ENCODE peak calls at places on chromosomes 13 and 19, in eight cellular contexts. U, Z, V, Y, Q, J, L and X are unnamed samples.

GRCh38 chr19:1470864-1471513 is 8.0 kb downstream of the C19orf25 start:
- DNase-seq in Y (no peak), L (no peak), J (no peak), Z (no peak), U (peak), Q (no peak), V (no peak), X (peak)

GRCh38 chr19:35712910-35713845 is 4.6 kb upstream of the KMT2B start:
- DNase-seq in V (no peak), Y (peak), L (no peak), Q (no peak), U (no peak), J (no peak), Z (no peak), X (no peak)

GRCh38 chr19:16920816-16921529 is 32.2 kb downstream of the F2RL3 start:
- DNase-seq in Y (no peak), L (peak), Q (no peak), V (no peak), U (no peak), J (no peak), Z (no peak), X (peak)

GRCh38 chr19:55460670-55461258 is 678 bp downstream of the ISOC2 start:
- DNase-seq in Z (peak), L (peak), U (peak), Y (no peak), V (peak), J (no peak), Q (peak), X (peak)

GRCh38 chr13:110702591-110703526 is 3.1 kb downstream of the CARS2 start:
- DNase-seq in Q (no peak), V (no peak), Y (no peak), U (no peak), L (no peak), J (no peak), Z (no peak), X (peak)

GRCh38 chr19:28687296-28687695 is 525.7 kb downstream of the UQCRFS1 start:
- DNase-seq in Y (no peak), U (no peak), L (no peak), Z (no peak), V (no peak), Q (no peak), J (no peak), X (no peak)

GRCh38 chr19:43674630-43674982 is 4.6 kb upstream of the PLAUR start:
- DNase-seq in U (no peak), L (peak), J (no peak), Z (no peak), V (no peak), Y (no peak), Q (no peak), X (peak)

GRCh38 chr19:30318261-30318660 is 53.9 kb upstream of the ZNF536 start:
- DNase-seq in V (no peak), Q (no peak), Y (no peak), J (no peak), U (no peak), L (no peak), Z (no peak), X (no peak)

GRCh38 chr13:40318366-40318765 is 348.1 kb downstream of the FOXO1 start:
- DNase-seq in L (no peak), V (peak), Q (no peak), Y (no peak), J (no peak), U (no peak), Z (no peak), X (no peak)

GRCh38 chr19:42113641-42114348 is 18.5 kb downstream of the POU2F2 start:
- DNase-seq in U (no peak), Q (no peak), L (peak), Z (no peak), Y (no peak), V (peak), J (no peak), X (peak)

GRCh38 chr13:25686831-25687495 is 315.2 kb downstream of the ATP8A2 start:
- DNase-seq in J (no peak), Z (no peak), U (no peak), V (no peak), Q (no peak), L (no peak), Y (no peak), X (no peak)

GRCh38 chr13:25352806-25353205 is 19.0 kb upstream of the ATP8A2 start:
- DNase-seq in V (no peak), U (no peak), Q (no peak), L (no peak), Y (no peak), Z (no peak), J (no peak), X (no peak)

GRCh38 chr19:55362990-55363716 is at the start of gene GARIN5B:
- DNase-seq in V (no peak), Q (peak), J (no peak), L (no peak), Y (no peak), U (peak), Z (no peak), X (no peak)

GRCh38 chr19:38617283-38617763 is 430 bp downstream of the MAP4K1 start:
- DNase-seq in J (no peak), L (no peak), V (peak), Y (no peak), U (no peak), Z (no peak), Q (no peak), X (no peak)

GRCh38 chr13:25738342-25738771 is 313.5 kb downstream of the SHISA2 start:
- DNase-seq in J (no peak), U (no peak), V (peak), Q (no peak), Y (no peak), Z (no peak), L (peak), X (no peak)

GRCh38 chr13:81048026-81048461 is 707.1 kb upstream of the SPRY2 start:
- DNase-seq in U (no peak), Y (no peak), Q (no peak), V (no peak), Z (no peak), J (no peak), L (no peak), X (no peak)

GRCh38 chr13:22001336-22001735 is 330.5 kb downstream of the FGF9 start:
- DNase-seq in Z (no peak), L (no peak), Y (no peak), V (no peak), Q (no peak), U (no peak), J (no peak), X (no peak)

GRCh38 chr19:37309834-37310575 is 60.9 kb upstream of the ZNF527 start:
- DNase-seq in Z (no peak), V (peak), J (no peak), Y (no peak), Q (no peak), U (no peak), L (no peak), X (no peak)

GRCh38 chr13:109028626-109029025 is 399.2 kb downstream of the MYO16 start:
- DNase-seq in V (no peak), Q (no peak), L (no peak), U (no peak), Y (no peak), J (no peak), Z (no peak), X (peak)

GRCh38 chr13:41213316-41213715 is 18.9 kb upstream of the KBTBD7 start:
- DNase-seq in Q (no peak), Z (no peak), U (no peak), V (no peak), Y (no peak), J (no peak), L (no peak), X (no peak)

GRCh38 chr19:45768644-45769053 is 403 bp downstream of the SIX5 start:
- DNase-seq in Z (no peak), Y (no peak), U (peak), V (peak), J (no peak), Q (peak), L (peak), X (peak)

GRCh38 chr13:20388184-20388583 is 137.5 kb downstream of the CRYL1 start:
- DNase-seq in Z (no peak), V (no peak), Y (no peak), Q (no peak), U (no peak), J (no peak), L (no peak), X (no peak)

GRCh38 chr13:109787135-109787954 is 962 bp upstream of the IRS2 start:
- DNase-seq in U (peak), Z (no peak), Q (peak), V (peak), L (peak), J (no peak), Y (no peak), X (peak)

GRCh38 chr13:36718146-36718545 is 44.3 kb downstream of the SERTM1 start:
- DNase-seq in Y (no peak), L (peak), Z (no peak), J (no peak), V (no peak), Q (no peak), U (no peak), X (no peak)

GRCh38 chr19:13017306-13018036 is 22.2 kb downstream of the NFIX start:
- DNase-seq in V (no peak), Y (no peak), Q (peak), U (no peak), J (no peak), Z (no peak), L (no peak), X (no peak)

GRCh38 chr13:22169473-22169872 is 498.6 kb downstream of the FGF9 start:
- DNase-seq in Q (no peak), U (no peak), J (no peak), Z (no peak), Y (no peak), V (no peak), L (no peak), X (no peak)

GRCh38 chr19:19032420-19033175 is 719 bp downstream of the SUGP2 start:
- DNase-seq in U (peak), Z (peak), V (peak), J (peak), Q (peak), Y (peak), L (peak), X (peak)

GRCh38 chr19:1211494-1212234 is 6.1 kb downstream of the STK11 start:
- DNase-seq in J (no peak), Z (no peak), Q (peak), Y (no peak), L (no peak), U (peak), V (no peak), X (peak)

GRCh38 chr19:21396893-21397572 is at the start of gene ZNF493:
- DNase-seq in V (peak), L (peak), Y (peak), U (peak), Z (peak), J (peak), Q (peak), X (peak)

GRCh38 chr19:18657590-18658365 is 20.9 kb downstream of the KLHL26 start:
- DNase-seq in V (no peak), Q (no peak), Z (peak), U (peak), J (no peak), Y (no peak), L (peak), X (peak)

GRCh38 chr13:76014618-76015315 is 378.6 kb downstream of the LMO7 start:
- DNase-seq in U (no peak), J (no peak), Q (no peak), Z (no peak), Y (no peak), L (peak), V (no peak), X (no peak)

GRCh38 chr13:76017861-76018556 is 381.9 kb downstream of the LMO7 start:
- DNase-seq in Z (no peak), Y (no peak), Q (no peak), V (no peak), J (no peak), L (no peak), U (no peak), X (no peak)

GRCh38 chr13:76019421-76020044 is 383.4 kb downstream of the LMO7 start:
- DNase-seq in Z (no peak), V (peak), Y (no peak), U (peak), J (no peak), Q (peak), L (no peak), X (peak)

GRCh38 chr13:76020421-76020955 is 384.4 kb downstream of the LMO7 start:
- DNase-seq in V (no peak), J (no peak), Z (no peak), Y (no peak), Q (no peak), U (no peak), L (no peak), X (no peak)

DNA sequence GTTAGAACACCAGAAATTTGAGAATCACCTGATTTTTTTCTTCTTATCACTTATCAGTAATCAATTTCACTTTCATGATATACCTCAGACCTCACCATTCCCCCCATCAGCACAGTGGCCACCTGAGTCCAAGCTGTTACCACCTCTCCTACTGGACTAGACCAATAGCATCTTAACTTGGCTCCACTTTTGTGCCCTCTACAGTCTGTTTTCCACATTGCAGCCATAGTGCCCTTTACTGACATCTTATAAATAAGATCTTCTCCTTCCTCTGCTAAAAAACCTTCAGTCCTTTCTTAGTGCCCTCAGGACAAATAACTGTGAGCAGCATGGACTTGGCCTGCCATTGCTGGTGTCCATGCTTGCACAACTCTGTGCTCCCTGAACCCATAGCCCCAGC is 380.7 kb downstream of the LMO7 start:
- DNase-seq in J (no peak), Q (no peak), V (peak), L (peak), U (peak), Z (no peak), Y (peak), X (peak)
- TF ChIP-seq CTCF in J (no peak), Q (no peak), V (peak), L (peak), U (peak), Z (no peak), Y (peak), X (peak)

GRCh38 chr13:63120883-63121282 is 1705.2 kb upstream of the PCDH20 start:
- DNase-seq in V (no peak), Z (no peak), Y (no peak), J (no peak), Q (no peak), U (no peak), L (no peak), X (no peak)

GRCh38 chr13:63124863-63125262 is 1709.2 kb upstream of the PCDH20 start:
- DNase-seq in J (no peak), Z (no peak), Q (no peak), Y (no peak), L (peak), V (peak), U (no peak), X (peak)
- TF ChIP-seq CTCF in J (no peak), Z (no peak), Q (no peak), Y (no peak), L (peak), V (peak), U (peak), X (no peak)

GRCh38 chr13:71871180-71871754 is 4.3 kb upstream of the DACH1 start:
- DNase-seq in L (no peak), J (no peak), Z (no peak), U (no peak), V (no peak), Y (no peak), Q (no peak), X (no peak)

GRCh38 chr13:71871844-71872243 is 4.8 kb upstream of the DACH1 start:
- DNase-seq in Y (no peak), J (no peak), U (no peak), Q (no peak), L (no peak), Z (no peak), V (no peak), X (no peak)

GRCh38 chr13:71869274-71869673 is 2.3 kb upstream of the DACH1 start:
- DNase-seq in Z (no peak), Q (no peak), L (no peak), V (no peak), U (peak), J (no peak), Y (no peak), X (no peak)

GRCh38 chr13:71867101-71867814 is at the start of gene DACH1:
- DNase-seq in Q (peak), U (peak), Z (no peak), V (no peak), Y (no peak), L (peak), J (no peak), X (peak)

DNA sequence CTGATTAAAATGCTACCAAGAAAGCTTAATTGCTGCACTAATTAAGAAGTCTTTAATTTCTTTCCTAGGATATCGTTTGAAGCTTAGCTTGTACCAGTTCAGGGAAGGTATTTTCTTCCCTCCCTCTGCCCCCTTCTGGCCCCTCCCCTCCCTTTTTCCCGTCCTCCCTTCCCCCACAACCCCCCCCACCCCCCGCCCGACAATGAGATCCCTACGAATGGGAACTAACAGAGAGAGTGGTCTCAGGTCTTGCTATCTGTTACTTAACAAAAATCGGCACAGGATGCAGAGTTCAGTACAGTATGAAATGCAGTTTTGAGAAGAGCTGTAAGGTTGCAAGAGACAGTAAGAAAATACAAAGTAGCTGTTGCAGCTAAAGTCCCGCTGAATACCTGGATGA is 3.0 kb upstream of the DACH1 start:
- DNase-seq in L (no peak), Q (no peak), V (no peak), Z (no peak), U (peak), J (no peak), Y (no peak), X (no peak)
- TF ChIP-seq CTCF in L (no peak), Q (no peak), V (no peak), Z (no peak), U (no peak), J (no peak), Y (no peak), X (no peak)

DNA sequence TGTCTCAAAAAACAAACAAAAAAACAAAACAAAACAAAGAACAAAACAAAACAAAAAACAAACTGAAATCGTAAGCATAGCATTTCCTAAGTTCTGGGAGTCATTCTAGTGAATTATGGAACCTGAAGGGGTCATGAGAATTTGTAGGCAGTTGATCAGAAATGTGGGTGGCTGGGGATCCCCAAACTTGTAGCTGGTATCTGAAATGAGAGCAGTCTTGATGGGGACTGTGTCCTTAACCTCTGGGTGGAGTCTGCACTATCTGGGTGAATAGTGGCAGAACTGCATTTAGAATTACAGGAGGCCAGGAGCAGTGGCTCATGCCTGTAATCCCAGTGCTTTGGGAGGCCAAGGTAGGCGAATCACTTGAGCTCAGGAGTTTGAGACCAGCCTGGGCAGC is 6.1 kb downstream of the CLEC4G start:
- DNase-seq in Y (no peak), Z (no peak), L (no peak), V (no peak), U (no peak), J (no peak), Q (no peak), X (no peak)
- TF ChIP-seq CTCF in Y (no peak), Z (no peak), L (no peak), V (no peak), U (no peak), J (no peak), Q (no peak), X (no peak)

GRCh38 chr19:14103310-14103709 is 12.8 kb upstream of the SAMD1 start:
- DNase-seq in Y (no peak), U (no peak), J (no peak), Z (no peak), V (no peak), Q (no peak), L (no peak), X (no peak)
- TF ChIP-seq CTCF in Y (no peak), U (no peak), J (no peak), Z (no peak), V (no peak), Q (no peak), L (no peak), X (no peak)